ENCODE peak calls at places on chromosomes 12 and 14, in ten cellular contexts. W is left ventricle myocardium inferior; Q is H9; Z is stimulated activated CD4-positive, alpha-beta T cell treated with anti-CD3 and anti-CD28 coated beads, Interleukin-4, amount 100 ng/mL, for 1 hour; U is cardiac fibroblast; L is lower lobe of right lung; X is kidney epithelial cell; J is NCI-H1694; B is GM23248; D is stimulated activated CD8-positive, alpha-beta memory T cell treated with anti-CD3 and anti-CD28 coated beads, Interleukin-7, amount 100 ng/mL, for 48 hours. M is an unnamed sample.

GRCh38 chr12:67155863-67156262 is 113.3 kb upstream of the CAND1 start:
- DNase-seq in W (no peak), Q (no peak), Z (no peak), U (no peak), L (no peak), X (peak; percentile 23), J (no peak), B (peak; percentile 51), D (no peak), M (peak; percentile 37)

GRCh38 chr12:96215933-96216273 is 21.7 kb downstream of the ELK3 start:
- DNase-seq in W (no peak), Q (no peak), Z (no peak), U (no peak), L (no peak), X (no peak), J (no peak), B (no peak), D (no peak), M (no peak)

GRCh38 chr12:2412305-2412643 is 359.5 kb downstream of the CACNA1C start:
- DNase-seq in W (no peak), Q (no peak), Z (no peak), U (no peak), L (no peak), X (no peak), J (no peak), B (no peak), D (no peak), M (no peak)

GRCh38 chr14:85252011-85252410 is 277.9 kb upstream of the FLRT2 start:
- DNase-seq in W (no peak), Q (no peak), Z (no peak), U (peak; percentile 68), L (no peak), X (no peak), J (no peak), B (peak; percentile 80), D (no peak), M (peak; percentile 65)

GRCh38 chr12:73413974-73414373 is 1123.7 kb upstream of the ATXN7L3B start:
- DNase-seq in W (no peak), Q (no peak), Z (no peak), U (no peak), L (no peak), X (no peak), J (no peak), B (no peak), D (no peak), M (no peak)

GRCh38 chr14:39426605-39427004 is 5.6 kb downstream of the FBXO33 start:
- DNase-seq in W (no peak), Q (no peak), Z (no peak), U (peak; percentile 76), L (no peak), X (peak; percentile 21), J (no peak), B (peak; percentile 80), D (no peak), M (peak; percentile 59)

GRCh38 chr12:95173392-95174251 is 43.6 kb downstream of the FGD6 start:
- DNase-seq in W (peak; percentile 65), Q (no peak), Z (no peak), U (peak; percentile 90), L (peak; percentile 69), X (peak; percentile 72), J (peak; percentile 35), B (peak; percentile 67), D (no peak), M (peak; percentile 91)

GRCh38 chr12:30026621-30027234 is 243.0 kb upstream of the TMTC1 start:
- DNase-seq in W (no peak), Q (no peak), Z (no peak), U (peak; percentile 80), L (no peak), X (peak; percentile 53), J (no peak), B (peak; percentile 52), D (no peak), M (peak; percentile 89)

GRCh38 chr12:94596596-94596995 is 53.8 kb downstream of the TMCC3 start:
- DNase-seq in W (no peak), Q (no peak), Z (no peak), U (no peak), L (no peak), X (no peak), J (no peak), B (no peak), D (no peak), M (peak; percentile 6)

GRCh38 chr12:92421701-92422100 is 276.1 kb upstream of the BTG1 start:
- DNase-seq in W (no peak), Q (no peak), Z (no peak), U (peak; percentile 31), L (no peak), X (no peak), J (no peak), B (peak; percentile 47), D (no peak), M (peak; percentile 71)

M was measured in IMR-90.